ENCODE peak calls at places on chromosomes 6 and 20, in eight cellular contexts. I is GM23338, Z is sigmoid colon, X is psoas muscle, E is left lung, J is suprapubic skin, N is ovary, H is OCI-LY7. W is an unnamed sample.

GRCh38 chr6:125310994-125311649 is 9.4 kb upstream of the HDDC2 start:
- DNase-seq in I (peak; percentile 86), Z (no peak), X (no peak), E (no peak), J (no peak), N (no peak), H (peak; percentile 70), W (no peak)

GRCh38 chr6:71491844-71492243 is 203.2 kb downstream of the OGFRL1 start:
- DNase-seq in I (no peak), Z (no peak), X (no peak), E (no peak), J (no peak), N (no peak), H (no peak), W (no peak)

GRCh38 chr6:4413073-4413472 is 277.7 kb upstream of the ECI2 start:
- DNase-seq in I (no peak), Z (no peak), X (no peak), E (no peak), J (no peak), N (no peak), H (no peak), W (no peak)

GRCh38 chr20:9839626-9840025 is 750 bp upstream of the PAK5 start:
- DNase-seq in I (no peak), Z (no peak), X (no peak), E (no peak), J (no peak), N (no peak), H (no peak), W (no peak)

GRCh38 chr6:112912351-112913101 is 565.4 kb downstream of the RFPL4B start:
- DNase-seq in I (peak; percentile 44), Z (no peak), X (no peak), E (no peak), J (no peak), N (no peak), H (no peak), W (no peak)

GRCh38 chr6:107585815-107586435 is 96.0 kb downstream of the SOBP start:
- DNase-seq in I (peak; percentile 43), Z (no peak), X (no peak), E (no peak), J (no peak), N (no peak), H (no peak), W (no peak)

GRCh38 chr20:49999329-49999728 is 16.5 kb downstream of the SNAI1 start:
- DNase-seq in I (no peak), Z (no peak), X (no peak), E (no peak), J (no peak), N (no peak), H (no peak), W (no peak)

GRCh38 chr6:106094964-106095335 is 8.8 kb downstream of the PRDM1 start:
- DNase-seq in I (no peak), Z (no peak), X (no peak), E (no peak), J (no peak), N (no peak), H (no peak), W (no peak)

GRCh38 chr6:165508321-165508889 is 154.6 kb downstream of the PDE10A start:
- DNase-seq in I (no peak), Z (no peak), X (no peak), E (no peak), J (no peak), N (no peak), H (no peak), W (no peak)

GRCh38 chr6:159790149-159790946 is at the start of gene MRPL18:
- DNase-seq in I (peak; percentile 97), Z (peak; percentile 99), X (peak; percentile 95), E (peak; percentile 96), J (peak; percentile 98), N (peak; percentile 93), H (peak; percentile 98), W (peak; percentile 98)

GRCh38 chr20:51206032-51206662 is 183.2 kb upstream of the KCNG1 start:
- DNase-seq in I (peak; percentile 17), Z (no peak), X (no peak), E (no peak), J (no peak), N (no peak), H (peak; percentile 12), W (peak; percentile 30)

GRCh38 chr6:106177786-106178185 is 91.7 kb downstream of the PRDM1 start:
- DNase-seq in I (no peak), Z (no peak), X (no peak), E (no peak), J (no peak), N (no peak), H (no peak), W (no peak)

GRCh38 chr6:54194067-54194466 is 82.8 kb downstream of the MLIP start:
- DNase-seq in I (peak; percentile 23), Z (no peak), X (no peak), E (no peak), J (no peak), N (no peak), H (no peak), W (no peak)

GRCh38 chr6:142518126-142518525 is 216.3 kb downstream of the ADGRG6 start:
- DNase-seq in I (no peak), Z (no peak), X (no peak), E (no peak), J (no peak), N (no peak), H (no peak), W (no peak)

GRCh38 chr6:1697688-1698351 is 88.1 kb downstream of the FOXC1 start:
- DNase-seq in I (no peak), Z (no peak), X (no peak), E (no peak), J (no peak), N (no peak), H (no peak), W (no peak)

GRCh38 chr6:116971959-116972358 is 94.9 kb downstream of the RFX6 start:
- DNase-seq in I (peak; percentile 68), Z (no peak), X (no peak), E (no peak), J (no peak), N (no peak), H (peak; percentile 50), W (no peak)

GRCh38 chr6:24982231-24982630 is 46.5 kb upstream of the RIPOR2 start:
- DNase-seq in I (no peak), Z (no peak), X (no peak), E (no peak), J (no peak), N (no peak), H (no peak), W (no peak)

GRCh38 chr6:99746261-99746895 is 139.7 kb downstream of the PRDM13 start:
- DNase-seq in I (peak; percentile 79), Z (no peak), X (peak; percentile 23), E (no peak), J (no peak), N (no peak), H (peak; percentile 69), W (peak; percentile 51)

GRCh38 chr20:12573428-12573827 is 435.3 kb upstream of the SPTLC3 start:
- DNase-seq in I (no peak), Z (no peak), X (no peak), E (no peak), J (no peak), N (no peak), H (no peak), W (no peak)

GRCh38 chr6:125749864-125750691 is 646 bp downstream of the HEY2 start:
- DNase-seq in I (peak; percentile 48), Z (no peak), X (peak; percentile 24), E (no peak), J (no peak), N (no peak), H (peak; percentile 27), W (no peak)

GRCh38 chr6:33410711-33411631 is at the start of gene PHF1:
- DNase-seq in I (peak; percentile 58), Z (no peak), X (peak; percentile 82), E (peak; percentile 79), J (peak; percentile 89), N (peak; percentile 85), H (no peak), W (no peak)

GRCh38 chr20:24535956-24536730 is 66.7 kb downstream of the SYNDIG1 start:
- DNase-seq in I (no peak), Z (no peak), X (no peak), E (no peak), J (no peak), N (no peak), H (no peak), W (no peak)

GRCh38 chr20:25090492-25091429 is 8.8 kb upstream of the VSX1 start:
- DNase-seq in I (no peak), Z (no peak), X (no peak), E (no peak), J (no peak), N (no peak), H (peak; percentile 54), W (no peak)

GRCh38 chr6:15253107-15254073 is 7.5 kb downstream of the JARID2 start:
- DNase-seq in I (no peak), Z (no peak), X (no peak), E (no peak), J (no peak), N (no peak), H (no peak), W (no peak)

GRCh38 chr6:28488916-28489365 is 26.7 kb downstream of the GPX6 start:
- DNase-seq in I (peak; percentile 80), Z (no peak), X (no peak), E (no peak), J (no peak), N (peak; percentile 68), H (no peak), W (no peak)

GRCh38 chr20:40990542-40991120 is 38.0 kb upstream of the TOP1 start:
- DNase-seq in I (peak; percentile 94), Z (peak; percentile 89), X (peak; percentile 74), E (peak; percentile 81), J (peak; percentile 80), N (peak; percentile 78), H (peak; percentile 92), W (peak; percentile 90)

GRCh38 chr20:61120595-61121515 is 131.2 kb upstream of the CDH4 start:
- DNase-seq in I (peak; percentile 64), Z (no peak), X (no peak), E (no peak), J (no peak), N (no peak), H (peak; percentile 30), W (peak; percentile 80)

GRCh38 chr6:157993076-157993475 is 11.4 kb downstream of the SYNJ2 start:
- DNase-seq in I (no peak), Z (no peak), X (no peak), E (no peak), J (no peak), N (no peak), H (no peak), W (no peak)
- H3K27ac ChIP-seq in I (no peak overlapping the region), Z (no peak overlapping the region), X (no peak overlapping the region), E (no peak overlapping the region), J (no peak overlapping the region), N (no peak overlapping the region), H (no peak overlapping the region), W (no peak overlapping the region)

GRCh38 chr6:130858054-130858453 is 30.8 kb downstream of the SMLR1 start:
- DNase-seq in I (peak; percentile 15), Z (no peak), X (no peak), E (no peak), J (no peak), N (no peak), H (no peak), W (no peak)
- H3K27ac ChIP-seq in I (no peak overlapping the region), Z (no peak overlapping the region), X (no peak overlapping the region), E (no peak overlapping the region), J (no peak overlapping the region), N (no peak overlapping the region), H (no peak overlapping the region), W (no peak overlapping the region)

GRCh38 chr20:46400253-46400652 is 6.2 kb downstream of the ELMO2 start:
- DNase-seq in I (no peak), Z (peak; percentile 72), X (peak; percentile 24), E (no peak), J (no peak), N (no peak), H (no peak), W (no peak)
- H3K27ac ChIP-seq in I (peak overlapping the region; percentile 18), Z (peak overlapping the region; percentile 69), X (peak overlapping the region; percentile 86), E (peak overlapping the region; percentile 82), J (peak overlapping the region; percentile 87), N (peak overlapping the region; percentile 24), H (no peak overlapping the region), W (no peak overlapping the region)

GRCh38 chr6:87538510-87539260 is 51.1 kb downstream of the RARS2 start:
- DNase-seq in I (no peak), Z (no peak), X (no peak), E (no peak), J (no peak), N (no peak), H (no peak), W (no peak)
- H3K27ac ChIP-seq in I (no peak overlapping the region), Z (no peak overlapping the region), X (no peak overlapping the region), E (no peak overlapping the region), J (no peak overlapping the region), N (no peak overlapping the region), H (no peak overlapping the region), W (no peak overlapping the region)

W was measured in H9.